ENCODE peak calls at places on chromosomes 2 and 18, in five cellular contexts. K, G, B, C and I are unnamed samples.

GRCh38 chr2:10285191-10285577 is 17.5 kb upstream of the HPCAL1 start:
- DNase-seq in K (no peak), G (no peak), B (no peak), C (no peak), I (no peak)

GRCh38 chr2:9002637-9003365 is 683 bp downstream of the MBOAT2 start:
- DNase-seq in K (peak; percentile 44), G (no peak), B (no peak), C (peak; percentile 45), I (peak; percentile 6)

GRCh38 chr2:10810175-10811161 is 2.1 kb downstream of the PDIA6 start:
- DNase-seq in K (peak; percentile 78), G (no peak), B (no peak), C (peak; percentile 41), I (peak; percentile 55)

GRCh38 chr18:48817021-48817461 is 133.7 kb downstream of the SMAD7 start:
- DNase-seq in K (no peak), G (no peak), B (no peak), C (no peak), I (no peak)

GRCh38 chr2:230318190-230319121 is 8.5 kb upstream of the SP140L start:
- DNase-seq in K (no peak), G (no peak), B (no peak), C (no peak), I (no peak)

GRCh38 chr2:143297182-143297581 is 168.0 kb downstream of the ARHGAP15 start:
- DNase-seq in K (no peak), G (no peak), B (no peak), C (no peak), I (no peak)

GRCh38 chr2:190636362-190636761 is 12.5 kb upstream of the NAB1 start:
- DNase-seq in K (no peak), G (peak; percentile 44), B (no peak), C (peak; percentile 64), I (no peak)

GRCh38 chr18:32019251-32019943 is 772 bp downstream of the RNF125 start:
- DNase-seq in K (peak; percentile 18), G (no peak), B (no peak), C (peak; percentile 63), I (no peak)

GRCh38 chr2:190050001-190050400 is 12.5 kb downstream of the MSTN start:
- DNase-seq in K (no peak), G (no peak), B (no peak), C (no peak), I (no peak)

GRCh38 chr2:110748489-110748867 is 16.1 kb downstream of the ACOXL start:
- DNase-seq in K (no peak), G (no peak), B (no peak), C (no peak), I (no peak)

GRCh38 chr2:40431600-40431955 is 20.3 kb downstream of the SLC8A1 start:
- DNase-seq in K (no peak), G (peak; percentile 72), B (peak; percentile 64), C (peak; percentile 41), I (no peak)

GRCh38 chr18:22559414-22560282 is 141.9 kb upstream of the CTAGE1 start:
- DNase-seq in K (no peak), G (no peak), B (no peak), C (peak; percentile 46), I (no peak)

GRCh38 chr2:219388845-219389156 is 1.1 kb upstream of the DNPEP start:
- DNase-seq in K (no peak), G (no peak), B (no peak), C (no peak), I (no peak)

GRCh38 chr2:189328451-189329249 is 112.6 kb upstream of the WDR75 start:
- DNase-seq in K (no peak), G (no peak), B (no peak), C (peak; percentile 33), I (no peak)